ENCODE peak calls at places on chromosome 20, in ten cellular contexts. U is endothelial cell; A is PC-3; K is body of pancreas; O is H9; W is progenitor cell of endocrine pancreas; G is A549; P is cardiac fibroblast; Y is osteoblast; S is CD8-positive, alpha-beta T cell. Z is an unnamed sample.
A peak's percentile ranks its signal among the peaks of the same experiment; 100 is the strongest.

GRCh38 chr20:49187330-49188100 is 619 bp downstream of the STAU1 start:
- DNase-seq in U (no peak), A (no peak), K (peak; percentile 27), O (peak; percentile 30), W (peak; percentile 24), G (no peak), P (no peak), Y (no peak), S (peak; percentile 18), Z (no peak)

GRCh38 chr20:63704749-63705117 is 3.0 kb downstream of the ARFRP1 start:
- DNase-seq in U (no peak), A (no peak), K (no peak), O (no peak), W (no peak), G (no peak), P (no peak), Y (peak; percentile 72), S (no peak), Z (no peak)

GRCh38 chr20:48738399-48739304 is 89.1 kb downstream of the PREX1 start:
- DNase-seq in U (no peak), A (no peak), K (no peak), O (no peak), W (no peak), G (no peak), P (no peak), Y (no peak), S (peak; percentile 39), Z (no peak)

GRCh38 chr20:11553603-11554002 is 364.1 kb upstream of the BTBD3 start:
- DNase-seq in U (no peak), A (peak; percentile 54), K (no peak), O (no peak), W (no peak), G (peak; percentile 29), P (peak; percentile 33), Y (no peak), S (no peak), Z (no peak)

GRCh38 chr20:10551732-10552724 is 116.9 kb downstream of the SLX4IP start:
- DNase-seq in U (no peak), A (no peak), K (no peak), O (peak; percentile 53), W (no peak), G (no peak), P (no peak), Y (no peak), S (no peak), Z (no peak)

GRCh38 chr20:60037120-60037499 is 78.9 kb downstream of the CDH26 start:
- DNase-seq in U (no peak), A (peak; percentile 45), K (no peak), O (peak; percentile 58), W (no peak), G (peak; percentile 32), P (peak; percentile 14), Y (peak; percentile 75), S (no peak), Z (no peak)

GRCh38 chr20:15056231-15056630 is 718.8 kb upstream of the FLRT3 start:
- DNase-seq in U (no peak), A (no peak), K (no peak), O (no peak), W (no peak), G (no peak), P (no peak), Y (no peak), S (no peak), Z (no peak)

GRCh38 chr20:32970115-32970972 is 33.9 kb downstream of the SUN5 start:
- DNase-seq in U (no peak), A (no peak), K (no peak), O (peak; percentile 23), W (no peak), G (no peak), P (no peak), Y (no peak), S (no peak), Z (no peak)

GRCh38 chr20:47680804-47681529 is 104.3 kb downstream of the SULF2 start:
- DNase-seq in U (no peak), A (peak; percentile 13), K (no peak), O (no peak), W (no peak), G (no peak), P (no peak), Y (no peak), S (no peak), Z (no peak)

GRCh38 chr20:44896583-44896982 is 11.1 kb downstream of the YWHAB start:
- DNase-seq in U (no peak), A (no peak), K (no peak), O (no peak), W (no peak), G (no peak), P (peak; percentile 50), Y (no peak), S (no peak), Z (no peak)

GRCh38 chr20:11205769-11206362 is 532.1 kb upstream of the JAG1 start:
- DNase-seq in U (no peak), A (no peak), K (no peak), O (no peak), W (no peak), G (no peak), P (no peak), Y (no peak), S (no peak), Z (no peak)

GRCh38 chr20:5315807-5316187 is 957 bp downstream of the PROKR2 start:
- DNase-seq in U (no peak), A (no peak), K (no peak), O (no peak), W (no peak), G (no peak), P (no peak), Y (no peak), S (no peak), Z (no peak)

GRCh38 chr20:48880936-48881657 is 40.4 kb upstream of the ARFGEF2 start:
- DNase-seq in U (no peak), A (no peak), K (no peak), O (no peak), W (no peak), G (no peak), P (no peak), Y (no peak), S (no peak), Z (no peak)

GRCh38 chr20:51802170-51802745 is at the start of gene SALL4:
- DNase-seq in U (peak; percentile 70), A (no peak), K (peak; percentile 61), O (peak; percentile 96), W (peak; percentile 58), G (no peak), P (no peak), Y (no peak), S (no peak), Z (no peak)
- TF ChIP-seq CTCF in U (no peak), A (no peak), K (no peak), O (no peak), W (no peak), G (no peak), P (no peak), Y (no peak), S (no peak), Z (no peak)

DNA sequence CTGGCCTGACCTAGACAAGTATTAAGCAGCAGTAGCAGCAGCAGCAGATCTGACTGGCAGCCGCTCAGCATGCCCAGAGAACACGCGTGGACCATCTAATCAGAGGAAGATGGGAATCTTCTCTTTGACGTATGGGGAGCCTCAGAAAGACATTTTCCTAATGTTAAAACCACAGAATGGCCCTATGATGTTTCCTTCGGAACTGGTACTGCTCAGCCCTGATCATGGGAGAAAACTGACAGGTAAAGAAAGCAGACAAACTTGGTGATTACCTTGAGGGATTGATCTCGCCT is 6.2 kb downstream of the PSMA7 start:
- DNase-seq in U (no peak), A (no peak), K (no peak), O (no peak), W (no peak), G (no peak), P (no peak), Y (no peak), S (no peak), Z (no peak)
- TF ChIP-seq CTCF in U (no peak), A (peak; percentile 1), K (no peak), O (peak; percentile 19), W (no peak), G (no peak), P (no peak), Y (no peak), S (peak; percentile 18), Z (no peak)

GRCh38 chr20:21301940-21302644 is 1.0 kb upstream of the XRN2 start:
- DNase-seq in U (no peak), A (no peak), K (no peak), O (no peak), W (no peak), G (no peak), P (peak; percentile 5), Y (no peak), S (no peak), Z (no peak)

GRCh38 chr20:21303872-21304586 is 898 bp downstream of the XRN2 start:
- DNase-seq in U (no peak), A (no peak), K (no peak), O (no peak), W (no peak), G (no peak), P (peak; percentile 42), Y (no peak), S (no peak), Z (no peak)

GRCh38 chr20:21308340-21308739 is 5.2 kb downstream of the XRN2 start:
- DNase-seq in U (no peak), A (no peak), K (no peak), O (no peak), W (no peak), G (no peak), P (no peak), Y (no peak), S (no peak), Z (no peak)

GRCh38 chr20:21302645-21303060 is 478 bp upstream of the XRN2 start:
- DNase-seq in U (no peak), A (peak; percentile 26), K (no peak), O (no peak), W (no peak), G (no peak), P (no peak), Y (no peak), S (no peak), Z (no peak)

GRCh38 chr20:21303061-21303871 is at the start of gene XRN2:
- DNase-seq in U (peak; percentile 95), A (peak; percentile 97), K (peak; percentile 95), O (peak; percentile 95), W (peak; percentile 89), G (peak; percentile 97), P (peak; percentile 96), Y (peak; percentile 97), S (peak; percentile 94), Z (peak; percentile 79)
- TF ChIP-seq CTCF in U (no peak), A (peak; percentile 27), K (no peak), O (no peak), W (peak; percentile 9), G (no peak), P (no peak), Y (no peak), S (no peak), Z (peak; percentile 9)

DNA sequence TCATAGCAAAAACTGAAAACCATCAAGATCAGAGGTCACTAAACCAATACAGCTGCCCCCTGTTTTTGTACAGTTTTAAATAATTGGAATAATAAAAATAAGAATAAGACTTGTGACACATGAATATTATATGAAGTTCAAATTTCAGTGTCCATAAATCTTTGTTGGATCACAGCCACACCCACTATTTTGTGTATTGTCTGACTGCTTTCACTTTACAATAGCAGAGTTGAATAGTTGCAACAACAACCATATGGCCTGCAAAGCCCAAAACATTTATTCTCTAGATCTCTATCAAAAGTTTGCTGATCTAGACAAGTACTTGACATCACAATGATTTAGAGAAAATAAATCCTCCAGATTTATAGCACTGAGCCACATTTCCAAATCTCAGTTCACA is 73.6 kb downstream of the SPTLC3 start:
- DNase-seq in U (no peak), A (no peak), K (no peak), O (no peak), W (no peak), G (no peak), P (no peak), Y (no peak), S (no peak), Z (no peak)
- TF ChIP-seq CTCF in U (no peak), A (no peak), K (no peak), O (no peak), W (no peak), G (no peak), P (no peak), Y (no peak), S (no peak), Z (no peak)